ENCODE peak calls at places on chromosomes 2 and 18, in ten cellular contexts. One of them, this sample, is unnamed. For H3K4me1, the result is how much of the 10 kb centered on the place peaks cover.

GRCh38 chr2:65626831-65627230 is 194.4 kb upstream of the SPRED2 start:
- DNase-seq in transverse colon: no peak
- DNase-seq in heart left ventricle: no peak
- DNase-seq in HAP-1: no peak
- DNase-seq in neural progenitor cell: no peak
- DNase-seq in aorta: no peak
- DNase-seq in K562: no peak
- DNase-seq in right cardiac atrium: no peak
- DNase-seq in left ventricle myocardium inferior: no peak
- DNase-seq in fibroblast of lung: peak
- DNase-seq in this sample: no peak

GRCh38 chr18:2823202-2823601 is 23.6 kb upstream of the EMILIN2 start:
- DNase-seq in transverse colon: no peak
- DNase-seq in fibroblast of lung: no peak
- DNase-seq in neural progenitor cell: no peak
- DNase-seq in HAP-1: no peak
- DNase-seq in right cardiac atrium: no peak
- DNase-seq in aorta: no peak
- DNase-seq in left ventricle myocardium inferior: no peak
- DNase-seq in K562: no peak
- DNase-seq in heart left ventricle: no peak
- DNase-seq in this sample: no peak

GRCh38 chr2:71562518-71562917 is 109.2 kb downstream of the DYSF start:
- DNase-seq in aorta: no peak
- DNase-seq in left ventricle myocardium inferior: no peak
- DNase-seq in HAP-1: no peak
- DNase-seq in right cardiac atrium: peak
- DNase-seq in transverse colon: no peak
- DNase-seq in heart left ventricle: no peak
- DNase-seq in neural progenitor cell: no peak
- DNase-seq in K562: no peak
- DNase-seq in fibroblast of lung: no peak
- DNase-seq in this sample: peak

GRCh38 chr2:226794751-226795171 is 4.9 kb downstream of the IRS1 start:
- DNase-seq in right cardiac atrium: peak
- DNase-seq in HAP-1: peak
- DNase-seq in neural progenitor cell: no peak
- DNase-seq in fibroblast of lung: peak
- DNase-seq in K562: no peak
- DNase-seq in left ventricle myocardium inferior: no peak
- DNase-seq in aorta: no peak
- DNase-seq in heart left ventricle: no peak
- DNase-seq in transverse colon: no peak
- DNase-seq in this sample: no peak

GRCh38 chr2:63819256-63819655 is 22.4 kb upstream of the UGP2 start:
- DNase-seq in HAP-1: no peak
- DNase-seq in left ventricle myocardium inferior: no peak
- DNase-seq in fibroblast of lung: no peak
- DNase-seq in transverse colon: no peak
- DNase-seq in right cardiac atrium: no peak
- DNase-seq in neural progenitor cell: no peak
- DNase-seq in aorta: no peak
- DNase-seq in heart left ventricle: no peak
- DNase-seq in K562: no peak
- DNase-seq in this sample: no peak

GRCh38 chr18:48688961-48689360 is 150.1 kb downstream of the CTIF start:
- DNase-seq in right cardiac atrium: no peak
- DNase-seq in K562: no peak
- DNase-seq in fibroblast of lung: no peak
- DNase-seq in HAP-1: no peak
- DNase-seq in aorta: peak
- DNase-seq in neural progenitor cell: no peak
- DNase-seq in transverse colon: no peak
- DNase-seq in left ventricle myocardium inferior: no peak
- DNase-seq in heart left ventricle: no peak
- DNase-seq in this sample: no peak

GRCh38 chr18:59743561-59743960 is 46.3 kb upstream of the CCBE1 start:
- DNase-seq in right cardiac atrium: no peak
- DNase-seq in heart left ventricle: no peak
- DNase-seq in aorta: no peak
- DNase-seq in left ventricle myocardium inferior: no peak
- DNase-seq in K562: no peak
- DNase-seq in HAP-1: no peak
- DNase-seq in fibroblast of lung: peak
- DNase-seq in transverse colon: no peak
- DNase-seq in neural progenitor cell: no peak
- DNase-seq in this sample: no peak

GRCh38 chr2:164868563-164869419 is 27.2 kb upstream of the COBLL1 start:
- DNase-seq in transverse colon: no peak
- DNase-seq in fibroblast of lung: no peak
- DNase-seq in HAP-1: no peak
- DNase-seq in aorta: no peak
- DNase-seq in heart left ventricle: no peak
- DNase-seq in K562: no peak
- DNase-seq in neural progenitor cell: no peak
- DNase-seq in left ventricle myocardium inferior: no peak
- DNase-seq in right cardiac atrium: no peak
- DNase-seq in this sample: no peak

GRCh38 chr2:598043-598802 is 79.0 kb downstream of the TMEM18 start:
- DNase-seq in neural progenitor cell: no peak
- DNase-seq in K562: no peak
- DNase-seq in transverse colon: no peak
- DNase-seq in aorta: peak
- DNase-seq in HAP-1: no peak
- DNase-seq in fibroblast of lung: no peak
- DNase-seq in left ventricle myocardium inferior: no peak
- DNase-seq in right cardiac atrium: peak
- DNase-seq in heart left ventricle: no peak
- DNase-seq in this sample: no peak

GRCh38 chr2:236824836-236825235 is 255.2 kb downstream of the ACKR3 start:
- DNase-seq in heart left ventricle: no peak
- DNase-seq in aorta: no peak
- DNase-seq in fibroblast of lung: no peak
- DNase-seq in right cardiac atrium: no peak
- DNase-seq in K562: no peak
- DNase-seq in transverse colon: no peak
- DNase-seq in HAP-1: no peak
- DNase-seq in left ventricle myocardium inferior: no peak
- DNase-seq in neural progenitor cell: no peak
- DNase-seq in this sample: peak

GRCh38 chr2:223060201-223060825 is 8.3 kb downstream of the KCNE4 start:
- DNase-seq in HAP-1: no peak
- DNase-seq in heart left ventricle: no peak
- DNase-seq in neural progenitor cell: no peak
- DNase-seq in K562: no peak
- DNase-seq in fibroblast of lung: no peak
- DNase-seq in right cardiac atrium: no peak
- DNase-seq in transverse colon: no peak
- DNase-seq in left ventricle myocardium inferior: no peak
- DNase-seq in aorta: no peak
- DNase-seq in this sample: no peak
- H3K4me1 ChIP-seq in HAP-1: under half
- H3K4me1 ChIP-seq in heart left ventricle: under half
- H3K4me1 ChIP-seq in neural progenitor cell: under half
- H3K4me1 ChIP-seq in K562: under half
- H3K4me1 ChIP-seq in fibroblast of lung: under half
- H3K4me1 ChIP-seq in right cardiac atrium: under half
- H3K4me1 ChIP-seq in transverse colon: under half
- H3K4me1 ChIP-seq in left ventricle myocardium inferior: under half
- H3K4me1 ChIP-seq in aorta: under half
- H3K4me1 ChIP-seq in this sample: under half

GRCh38 chr18:12009581-12010140 is 28.4 kb downstream of the IMPA2 start:
- DNase-seq in right cardiac atrium: no peak
- DNase-seq in HAP-1: no peak
- DNase-seq in aorta: peak
- DNase-seq in K562: no peak
- DNase-seq in heart left ventricle: no peak
- DNase-seq in fibroblast of lung: no peak
- DNase-seq in left ventricle myocardium inferior: no peak
- DNase-seq in neural progenitor cell: no peak
- DNase-seq in transverse colon: no peak
- DNase-seq in this sample: no peak
- H3K4me1 ChIP-seq in right cardiac atrium: under half
- H3K4me1 ChIP-seq in HAP-1: under half
- H3K4me1 ChIP-seq in aorta: under half
- H3K4me1 ChIP-seq in K562: under half
- H3K4me1 ChIP-seq in heart left ventricle: under half
- H3K4me1 ChIP-seq in fibroblast of lung: under half
- H3K4me1 ChIP-seq in left ventricle myocardium inferior: under half
- H3K4me1 ChIP-seq in neural progenitor cell: under half
- H3K4me1 ChIP-seq in transverse colon: under half
- H3K4me1 ChIP-seq in this sample: under half

GRCh38 chr2:217102941-217103340 is 243.1 kb upstream of the TNP1 start:
- DNase-seq in HAP-1: no peak
- DNase-seq in transverse colon: no peak
- DNase-seq in right cardiac atrium: no peak
- DNase-seq in neural progenitor cell: no peak
- DNase-seq in K562: no peak
- DNase-seq in left ventricle myocardium inferior: no peak
- DNase-seq in heart left ventricle: no peak
- DNase-seq in fibroblast of lung: no peak
- DNase-seq in aorta: no peak
- DNase-seq in this sample: no peak

GRCh38 chr2:217101972-217102371 is 242.1 kb upstream of the TNP1 start:
- DNase-seq in neural progenitor cell: no peak
- DNase-seq in left ventricle myocardium inferior: no peak
- DNase-seq in transverse colon: no peak
- DNase-seq in K562: no peak
- DNase-seq in heart left ventricle: no peak
- DNase-seq in aorta: no peak
- DNase-seq in HAP-1: no peak
- DNase-seq in fibroblast of lung: no peak
- DNase-seq in right cardiac atrium: no peak
- DNase-seq in this sample: no peak

GRCh38 chr2:217105733-217106649 is 246.1 kb upstream of the TNP1 start:
- DNase-seq in right cardiac atrium: no peak
- DNase-seq in neural progenitor cell: no peak
- DNase-seq in transverse colon: no peak
- DNase-seq in left ventricle myocardium inferior: no peak
- DNase-seq in fibroblast of lung: peak
- DNase-seq in aorta: peak
- DNase-seq in K562: peak
- DNase-seq in HAP-1: no peak
- DNase-seq in heart left ventricle: no peak
- DNase-seq in this sample: no peak

GRCh38 chr2:217106650-217107014 is 246.8 kb upstream of the TNP1 start:
- DNase-seq in left ventricle myocardium inferior: no peak
- DNase-seq in transverse colon: no peak
- DNase-seq in heart left ventricle: no peak
- DNase-seq in right cardiac atrium: no peak
- DNase-seq in HAP-1: no peak
- DNase-seq in fibroblast of lung: peak
- DNase-seq in aorta: no peak
- DNase-seq in K562: peak
- DNase-seq in neural progenitor cell: peak
- DNase-seq in this sample: no peak

DNA sequence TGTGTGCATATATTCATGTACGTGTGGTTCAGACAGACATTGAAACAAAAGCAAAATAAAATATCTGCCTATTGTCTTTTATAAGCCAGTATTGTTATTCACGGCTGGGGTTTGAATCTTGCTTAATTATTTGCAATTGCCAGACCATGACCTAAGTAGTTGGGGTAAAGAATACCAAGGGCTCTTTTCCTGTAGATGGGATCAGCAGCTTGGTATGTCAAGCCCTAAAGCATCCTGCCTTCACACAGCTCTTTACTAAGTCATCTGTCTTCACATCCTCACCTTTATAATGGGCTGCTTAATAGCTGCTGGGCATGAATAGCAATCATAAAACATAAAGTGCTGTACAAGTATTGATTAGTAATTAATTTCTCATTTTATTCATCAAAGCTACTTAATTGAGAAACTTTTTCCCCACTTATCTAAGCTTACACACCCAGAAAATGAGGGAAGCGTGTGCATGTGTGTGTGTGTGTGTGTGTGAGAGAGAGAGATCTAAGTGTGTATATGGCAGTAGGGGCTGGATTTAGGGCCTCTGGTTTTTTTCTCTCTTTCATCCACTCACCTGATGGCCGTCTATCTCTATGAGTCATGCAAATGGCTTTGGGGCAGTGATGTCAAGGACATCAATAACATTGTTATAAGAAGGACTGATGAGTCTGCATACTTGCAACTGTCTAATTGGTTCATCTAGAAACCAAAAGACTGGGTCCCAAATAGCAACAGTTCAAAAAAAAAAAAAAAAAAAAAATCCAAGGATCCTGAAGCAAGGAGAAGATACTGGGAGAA is 244.1 kb upstream of the TNP1 start:
- DNase-seq in fibroblast of lung: peak
- DNase-seq in left ventricle myocardium inferior: no peak
- DNase-seq in K562: no peak
- DNase-seq in transverse colon: no peak
- DNase-seq in neural progenitor cell: no peak
- DNase-seq in right cardiac atrium: no peak
- DNase-seq in HAP-1: no peak
- DNase-seq in aorta: no peak
- DNase-seq in heart left ventricle: no peak
- DNase-seq in this sample: no peak
- H3K4me1 ChIP-seq in fibroblast of lung: under half
- H3K4me1 ChIP-seq in left ventricle myocardium inferior: under half
- H3K4me1 ChIP-seq in K562: half or more
- H3K4me1 ChIP-seq in transverse colon: under half
- H3K4me1 ChIP-seq in neural progenitor cell: under half
- H3K4me1 ChIP-seq in right cardiac atrium: under half
- H3K4me1 ChIP-seq in HAP-1: under half
- H3K4me1 ChIP-seq in aorta: under half
- H3K4me1 ChIP-seq in heart left ventricle: under half
- H3K4me1 ChIP-seq in this sample: under half

GRCh38 chr2:43367014-43367782 is 140.8 kb upstream of the ZFP36L2 start:
- DNase-seq in left ventricle myocardium inferior: no peak
- DNase-seq in HAP-1: no peak
- DNase-seq in neural progenitor cell: no peak
- DNase-seq in fibroblast of lung: no peak
- DNase-seq in heart left ventricle: no peak
- DNase-seq in right cardiac atrium: no peak
- DNase-seq in aorta: no peak
- DNase-seq in transverse colon: no peak
- DNase-seq in K562: no peak
- DNase-seq in this sample: no peak

GRCh38 chr2:43370705-43371104 is 144.3 kb upstream of the ZFP36L2 start:
- DNase-seq in fibroblast of lung: no peak
- DNase-seq in aorta: no peak
- DNase-seq in right cardiac atrium: no peak
- DNase-seq in K562: no peak
- DNase-seq in heart left ventricle: no peak
- DNase-seq in neural progenitor cell: no peak
- DNase-seq in HAP-1: no peak
- DNase-seq in transverse colon: no peak
- DNase-seq in left ventricle myocardium inferior: no peak
- DNase-seq in this sample: no peak

GRCh38 chr2:43368483-43369385 is 142.3 kb upstream of the ZFP36L2 start:
- DNase-seq in right cardiac atrium: no peak
- DNase-seq in K562: no peak
- DNase-seq in aorta: no peak
- DNase-seq in neural progenitor cell: no peak
- DNase-seq in fibroblast of lung: peak
- DNase-seq in transverse colon: no peak
- DNase-seq in HAP-1: no peak
- DNase-seq in heart left ventricle: no peak
- DNase-seq in left ventricle myocardium inferior: no peak
- DNase-seq in this sample: no peak

GRCh38 chr2:43372386-43373081 is 146.1 kb upstream of the ZFP36L2 start:
- DNase-seq in heart left ventricle: no peak
- DNase-seq in neural progenitor cell: no peak
- DNase-seq in left ventricle myocardium inferior: no peak
- DNase-seq in K562: no peak
- DNase-seq in fibroblast of lung: no peak
- DNase-seq in HAP-1: no peak
- DNase-seq in transverse colon: no peak
- DNase-seq in aorta: no peak
- DNase-seq in right cardiac atrium: no peak
- DNase-seq in this sample: no peak

GRCh38 chr2:43370146-43370545 is 143.7 kb upstream of the ZFP36L2 start:
- DNase-seq in aorta: no peak
- DNase-seq in HAP-1: no peak
- DNase-seq in heart left ventricle: no peak
- DNase-seq in K562: no peak
- DNase-seq in right cardiac atrium: no peak
- DNase-seq in transverse colon: peak
- DNase-seq in fibroblast of lung: no peak
- DNase-seq in neural progenitor cell: no peak
- DNase-seq in left ventricle myocardium inferior: no peak
- DNase-seq in this sample: no peak
- H3K4me1 ChIP-seq in aorta: under half
- H3K4me1 ChIP-seq in HAP-1: under half
- H3K4me1 ChIP-seq in heart left ventricle: under half
- H3K4me1 ChIP-seq in K562: under half
- H3K4me1 ChIP-seq in right cardiac atrium: under half
- H3K4me1 ChIP-seq in transverse colon: under half
- H3K4me1 ChIP-seq in fibroblast of lung: under half
- H3K4me1 ChIP-seq in neural progenitor cell: under half
- H3K4me1 ChIP-seq in left ventricle myocardium inferior: under half
- H3K4me1 ChIP-seq in this sample: under half